ENCODE peak calls at places on chromosomes 11 and 22, in five cellular contexts. One of them, this sample, is unnamed.

GRCh38 chr11:65911682-65912568 is 6.9 kb downstream of the C11orf68 start:
- DNase-seq in psoas muscle: peak
- DNase-seq in stimulated activated CD8-positive, alpha-beta memory T cell treated with anti-CD3 and anti-CD28 coated beads, Interleukin-15, amount 100 ng/mL, for 1 hour: no peak
- DNase-seq in activated effector memory CD4-positive, alpha-beta T cell treated with anti-CD3 and anti-CD28 coated beads, Interleukin-2, amount 50 U/mL, for 16 hours: no peak
- DNase-seq in epithelial cell of esophagus: peak
- DNase-seq in this sample: no peak

GRCh38 chr22:22855617-22856308 is 31.9 kb upstream of the IGLL5 start:
- DNase-seq in psoas muscle: no peak
- DNase-seq in activated effector memory CD4-positive, alpha-beta T cell treated with anti-CD3 and anti-CD28 coated beads, Interleukin-2, amount 50 U/mL, for 16 hours: peak
- DNase-seq in epithelial cell of esophagus: no peak
- DNase-seq in stimulated activated CD8-positive, alpha-beta memory T cell treated with anti-CD3 and anti-CD28 coated beads, Interleukin-15, amount 100 ng/mL, for 1 hour: no peak
- DNase-seq in this sample: peak

GRCh38 chr11:35144103-35144741 is 5.3 kb downstream of the CD44 start:
- DNase-seq in activated effector memory CD4-positive, alpha-beta T cell treated with anti-CD3 and anti-CD28 coated beads, Interleukin-2, amount 50 U/mL, for 16 hours: peak
- DNase-seq in stimulated activated CD8-positive, alpha-beta memory T cell treated with anti-CD3 and anti-CD28 coated beads, Interleukin-15, amount 100 ng/mL, for 1 hour: no peak
- DNase-seq in epithelial cell of esophagus: peak
- DNase-seq in psoas muscle: no peak
- DNase-seq in this sample: peak

GRCh38 chr11:134554861-134555260 is 142.8 kb upstream of the B3GAT1 start:
- DNase-seq in stimulated activated CD8-positive, alpha-beta memory T cell treated with anti-CD3 and anti-CD28 coated beads, Interleukin-15, amount 100 ng/mL, for 1 hour: no peak
- DNase-seq in epithelial cell of esophagus: no peak
- DNase-seq in psoas muscle: no peak
- DNase-seq in activated effector memory CD4-positive, alpha-beta T cell treated with anti-CD3 and anti-CD28 coated beads, Interleukin-2, amount 50 U/mL, for 16 hours: no peak
- DNase-seq in this sample: no peak

GRCh38 chr11:34203377-34203801 is 98.0 kb downstream of the NAT10 start:
- DNase-seq in activated effector memory CD4-positive, alpha-beta T cell treated with anti-CD3 and anti-CD28 coated beads, Interleukin-2, amount 50 U/mL, for 16 hours: no peak
- DNase-seq in stimulated activated CD8-positive, alpha-beta memory T cell treated with anti-CD3 and anti-CD28 coated beads, Interleukin-15, amount 100 ng/mL, for 1 hour: no peak
- DNase-seq in epithelial cell of esophagus: no peak
- DNase-seq in psoas muscle: no peak
- DNase-seq in this sample: no peak

GRCh38 chr22:32050678-32051515 is 7.8 kb downstream of the SLC5A1 start:
- DNase-seq in activated effector memory CD4-positive, alpha-beta T cell treated with anti-CD3 and anti-CD28 coated beads, Interleukin-2, amount 50 U/mL, for 16 hours: peak
- DNase-seq in epithelial cell of esophagus: peak
- DNase-seq in stimulated activated CD8-positive, alpha-beta memory T cell treated with anti-CD3 and anti-CD28 coated beads, Interleukin-15, amount 100 ng/mL, for 1 hour: no peak
- DNase-seq in psoas muscle: peak
- DNase-seq in this sample: peak

GRCh38 chr11:102653744-102654291 is 28.7 kb upstream of the MMP20 start:
- DNase-seq in epithelial cell of esophagus: peak
- DNase-seq in activated effector memory CD4-positive, alpha-beta T cell treated with anti-CD3 and anti-CD28 coated beads, Interleukin-2, amount 50 U/mL, for 16 hours: no peak
- DNase-seq in psoas muscle: no peak
- DNase-seq in stimulated activated CD8-positive, alpha-beta memory T cell treated with anti-CD3 and anti-CD28 coated beads, Interleukin-15, amount 100 ng/mL, for 1 hour: no peak
- DNase-seq in this sample: no peak

GRCh38 chr11:119377961-119378667 is 3.4 kb downstream of the USP2 start:
- DNase-seq in activated effector memory CD4-positive, alpha-beta T cell treated with anti-CD3 and anti-CD28 coated beads, Interleukin-2, amount 50 U/mL, for 16 hours: no peak
- DNase-seq in stimulated activated CD8-positive, alpha-beta memory T cell treated with anti-CD3 and anti-CD28 coated beads, Interleukin-15, amount 100 ng/mL, for 1 hour: no peak
- DNase-seq in psoas muscle: no peak
- DNase-seq in epithelial cell of esophagus: no peak
- DNase-seq in this sample: no peak

GRCh38 chr22:48405741-48406140 is 1421.9 kb downstream of the BRD1 start:
- DNase-seq in activated effector memory CD4-positive, alpha-beta T cell treated with anti-CD3 and anti-CD28 coated beads, Interleukin-2, amount 50 U/mL, for 16 hours: no peak
- DNase-seq in epithelial cell of esophagus: no peak
- DNase-seq in stimulated activated CD8-positive, alpha-beta memory T cell treated with anti-CD3 and anti-CD28 coated beads, Interleukin-15, amount 100 ng/mL, for 1 hour: no peak
- DNase-seq in psoas muscle: no peak
- DNase-seq in this sample: no peak

GRCh38 chr11:116691779-116692178 is 81.0 kb downstream of the BUD13 start:
- DNase-seq in psoas muscle: peak
- DNase-seq in activated effector memory CD4-positive, alpha-beta T cell treated with anti-CD3 and anti-CD28 coated beads, Interleukin-2, amount 50 U/mL, for 16 hours: peak
- DNase-seq in epithelial cell of esophagus: peak
- DNase-seq in stimulated activated CD8-positive, alpha-beta memory T cell treated with anti-CD3 and anti-CD28 coated beads, Interleukin-15, amount 100 ng/mL, for 1 hour: peak
- DNase-seq in this sample: no peak

GRCh38 chr11:115496892-115497291 is 7.3 kb downstream of the CADM1 start:
- DNase-seq in epithelial cell of esophagus: no peak
- DNase-seq in stimulated activated CD8-positive, alpha-beta memory T cell treated with anti-CD3 and anti-CD28 coated beads, Interleukin-15, amount 100 ng/mL, for 1 hour: no peak
- DNase-seq in psoas muscle: no peak
- DNase-seq in activated effector memory CD4-positive, alpha-beta T cell treated with anti-CD3 and anti-CD28 coated beads, Interleukin-2, amount 50 U/mL, for 16 hours: no peak
- DNase-seq in this sample: peak

GRCh38 chr22:46678003-46678657 is 57.9 kb downstream of the GRAMD4 start:
- DNase-seq in activated effector memory CD4-positive, alpha-beta T cell treated with anti-CD3 and anti-CD28 coated beads, Interleukin-2, amount 50 U/mL, for 16 hours: no peak
- DNase-seq in stimulated activated CD8-positive, alpha-beta memory T cell treated with anti-CD3 and anti-CD28 coated beads, Interleukin-15, amount 100 ng/mL, for 1 hour: no peak
- DNase-seq in psoas muscle: no peak
- DNase-seq in epithelial cell of esophagus: no peak
- DNase-seq in this sample: no peak

GRCh38 chr22:35315855-35316745 is 16.4 kb downstream of the TOM1 start:
- DNase-seq in psoas muscle: peak
- DNase-seq in stimulated activated CD8-positive, alpha-beta memory T cell treated with anti-CD3 and anti-CD28 coated beads, Interleukin-15, amount 100 ng/mL, for 1 hour: no peak
- DNase-seq in activated effector memory CD4-positive, alpha-beta T cell treated with anti-CD3 and anti-CD28 coated beads, Interleukin-2, amount 50 U/mL, for 16 hours: peak
- DNase-seq in epithelial cell of esophagus: peak
- DNase-seq in this sample: peak

GRCh38 chr22:30336752-30337460 is 10.2 kb upstream of the TBC1D10A start:
- DNase-seq in activated effector memory CD4-positive, alpha-beta T cell treated with anti-CD3 and anti-CD28 coated beads, Interleukin-2, amount 50 U/mL, for 16 hours: no peak
- DNase-seq in stimulated activated CD8-positive, alpha-beta memory T cell treated with anti-CD3 and anti-CD28 coated beads, Interleukin-15, amount 100 ng/mL, for 1 hour: no peak
- DNase-seq in psoas muscle: peak
- DNase-seq in epithelial cell of esophagus: no peak
- DNase-seq in this sample: no peak

GRCh38 chr11:89184021-89184420 is 6.3 kb downstream of the TYR start:
- DNase-seq in psoas muscle: no peak
- DNase-seq in epithelial cell of esophagus: no peak
- DNase-seq in activated effector memory CD4-positive, alpha-beta T cell treated with anti-CD3 and anti-CD28 coated beads, Interleukin-2, amount 50 U/mL, for 16 hours: no peak
- DNase-seq in stimulated activated CD8-positive, alpha-beta memory T cell treated with anti-CD3 and anti-CD28 coated beads, Interleukin-15, amount 100 ng/mL, for 1 hour: no peak
- DNase-seq in this sample: peak

GRCh38 chr11:21429401-21429800 is 760.0 kb downstream of the NELL1 start:
- DNase-seq in psoas muscle: no peak
- DNase-seq in epithelial cell of esophagus: no peak
- DNase-seq in stimulated activated CD8-positive, alpha-beta memory T cell treated with anti-CD3 and anti-CD28 coated beads, Interleukin-15, amount 100 ng/mL, for 1 hour: no peak
- DNase-seq in activated effector memory CD4-positive, alpha-beta T cell treated with anti-CD3 and anti-CD28 coated beads, Interleukin-2, amount 50 U/mL, for 16 hours: no peak
- DNase-seq in this sample: peak

GRCh38 chr11:18618341-18619025 is 15.7 kb downstream of the SPTY2D1 start:
- DNase-seq in stimulated activated CD8-positive, alpha-beta memory T cell treated with anti-CD3 and anti-CD28 coated beads, Interleukin-15, amount 100 ng/mL, for 1 hour: no peak
- DNase-seq in activated effector memory CD4-positive, alpha-beta T cell treated with anti-CD3 and anti-CD28 coated beads, Interleukin-2, amount 50 U/mL, for 16 hours: no peak
- DNase-seq in psoas muscle: no peak
- DNase-seq in epithelial cell of esophagus: no peak
- DNase-seq in this sample: no peak

GRCh38 chr11:65446446-65447277 is 24.1 kb downstream of the NEAT1 start:
- DNase-seq in psoas muscle: peak
- DNase-seq in stimulated activated CD8-positive, alpha-beta memory T cell treated with anti-CD3 and anti-CD28 coated beads, Interleukin-15, amount 100 ng/mL, for 1 hour: no peak
- DNase-seq in epithelial cell of esophagus: no peak
- DNase-seq in activated effector memory CD4-positive, alpha-beta T cell treated with anti-CD3 and anti-CD28 coated beads, Interleukin-2, amount 50 U/mL, for 16 hours: peak
- DNase-seq in this sample: peak

GRCh38 chr11:32830413-32830738 is 649 bp downstream of the PRRG4 start:
- DNase-seq in activated effector memory CD4-positive, alpha-beta T cell treated with anti-CD3 and anti-CD28 coated beads, Interleukin-2, amount 50 U/mL, for 16 hours: no peak
- DNase-seq in epithelial cell of esophagus: peak
- DNase-seq in psoas muscle: no peak
- DNase-seq in stimulated activated CD8-positive, alpha-beta memory T cell treated with anti-CD3 and anti-CD28 coated beads, Interleukin-15, amount 100 ng/mL, for 1 hour: no peak
- DNase-seq in this sample: peak

GRCh38 chr11:65489061-65489705 is 9.7 kb upstream of the MALAT1 start:
- DNase-seq in activated effector memory CD4-positive, alpha-beta T cell treated with anti-CD3 and anti-CD28 coated beads, Interleukin-2, amount 50 U/mL, for 16 hours: no peak
- DNase-seq in psoas muscle: peak
- DNase-seq in stimulated activated CD8-positive, alpha-beta memory T cell treated with anti-CD3 and anti-CD28 coated beads, Interleukin-15, amount 100 ng/mL, for 1 hour: no peak
- DNase-seq in epithelial cell of esophagus: no peak
- DNase-seq in this sample: peak

GRCh38 chr22:48669226-48669625 is 1158.4 kb downstream of the BRD1 start:
- DNase-seq in epithelial cell of esophagus: no peak
- DNase-seq in psoas muscle: no peak
- DNase-seq in activated effector memory CD4-positive, alpha-beta T cell treated with anti-CD3 and anti-CD28 coated beads, Interleukin-2, amount 50 U/mL, for 16 hours: no peak
- DNase-seq in stimulated activated CD8-positive, alpha-beta memory T cell treated with anti-CD3 and anti-CD28 coated beads, Interleukin-15, amount 100 ng/mL, for 1 hour: no peak
- DNase-seq in this sample: no peak

GRCh38 chr11:133901316-133901715 is 55.5 kb downstream of the IGSF9B start:
- DNase-seq in activated effector memory CD4-positive, alpha-beta T cell treated with anti-CD3 and anti-CD28 coated beads, Interleukin-2, amount 50 U/mL, for 16 hours: no peak
- DNase-seq in stimulated activated CD8-positive, alpha-beta memory T cell treated with anti-CD3 and anti-CD28 coated beads, Interleukin-15, amount 100 ng/mL, for 1 hour: no peak
- DNase-seq in epithelial cell of esophagus: no peak
- DNase-seq in psoas muscle: no peak
- DNase-seq in this sample: no peak

This sample was measured in trophoblast cell.